ENCODE peak calls at places on chromosomes 12 and 14, in nine cellular contexts. Q is Right ventricle myocardium superior; G is H54; U is stimulated activated CD4-positive, alpha-beta T cell treated with anti-CD3 and anti-CD28 coated beads, Interleukin-1b, Interleukin-23, amount 100 ng/mL, for 1 hour; W is sciatic nerve; E is right cardiac atrium; V is NB4; O is CD4-positive, alpha-beta memory T cell; D is stimulated activated naive CD4-positive, alpha-beta T cell treated with Interleukin-2 at 50 U/mL for 16 hours. C is an unnamed sample.

GRCh38 chr12:82838123-82838522 is 151.4 kb downstream of the TMTC2 start:
- DNase-seq in W (no peak), O (no peak), Q (no peak), E (no peak), V (no peak), D (no peak), U (no peak), G (no peak), C (no peak)

GRCh38 chr12:127260531-127260930 is 1006.4 kb upstream of the TMEM132C start:
- DNase-seq in O (no peak), W (no peak), Q (no peak), E (no peak), U (no peak), V (no peak), G (no peak), D (no peak), C (no peak)

GRCh38 chr14:22594156-22594716 is 3.9 kb upstream of the ABHD4 start:
- DNase-seq in G (no peak), U (no peak), W (no peak), O (no peak), D (no peak), E (no peak), Q (no peak), V (no peak), C (no peak)

GRCh38 chr12:27338473-27338872 is 5.8 kb downstream of the BMAL2 start:
- DNase-seq in G (no peak), O (no peak), U (no peak), D (no peak), E (no peak), V (no peak), W (no peak), Q (no peak), C (no peak)

GRCh38 chr12:58711968-58712367 is 208.3 kb downstream of the LRIG3 start:
- DNase-seq in D (no peak), Q (no peak), G (no peak), E (no peak), U (no peak), O (no peak), W (no peak), V (no peak), C (no peak)

GRCh38 chr14:35378638-35379568 is 25.6 kb downstream of the NFKBIA start:
- DNase-seq in O (no peak), Q (peak), W (no peak), V (no peak), G (no peak), U (no peak), E (no peak), D (no peak), C (no peak)

GRCh38 chr12:27412047-27412446 is 34.5 kb upstream of the SMCO2 start:
- DNase-seq in D (no peak), V (no peak), E (no peak), Q (no peak), O (no peak), G (no peak), U (no peak), W (no peak), C (no peak)

GRCh38 chr14:24339284-24340151 is at the start of gene RIPK3:
- DNase-seq in V (peak), O (peak), E (peak), W (no peak), D (peak), G (no peak), Q (peak), U (no peak), C (peak)

GRCh38 chr12:51887476-51888315 is at the start of gene ANKRD33:
- DNase-seq in W (peak), U (no peak), G (no peak), Q (peak), D (no peak), V (no peak), O (no peak), E (peak), C (peak)